ENCODE peak calls at places on chromosomes 11 and 22, in nine cellular contexts. M is NCI-H774; B is EL; G is AG08396; E is activated T-helper 1 cell treated with anti-CD3 and anti-CD28 coated beads, Interleukin-2, amount 50 U/mL, for 16 hours; L is renal cortical epithelial cell; D is stimulated activated CD4-positive, alpha-beta T cell treated with anti-CD3 and anti-CD28 coated beads, Interleukin-2, amount 100 ng/mL, for 48 hours; O is pons; V is amniotic epithelial cell. P is an unnamed sample.

GRCh38 chr22:20268350-20269012 is 363 bp upstream of the RTN4R start:
- DNase-seq in M (peak; percentile 19), B (peak; percentile 56), G (peak; percentile 82), E (peak; percentile 22), L (no peak), D (peak; percentile 64), O (no peak), V (no peak), P (no peak)

GRCh38 chr11:47407746-47408590 is at the start of gene SLC39A13:
- DNase-seq in M (peak; percentile 90), B (peak; percentile 97), G (peak; percentile 98), E (peak; percentile 81), L (peak; percentile 76), D (peak; percentile 95), O (peak; percentile 91), V (peak; percentile 92), P (peak; percentile 89)

GRCh38 chr22:48103126-48103875 is 1340.9 kb downstream of the TBC1D22A start:
- DNase-seq in M (no peak), B (no peak), G (no peak), E (no peak), L (no peak), D (no peak), O (no peak), V (no peak), P (no peak)

GRCh38 chr22:36369922-36370781 is 17.6 kb downstream of the MYH9 start:
- DNase-seq in M (no peak), B (peak; percentile 57), G (no peak), E (no peak), L (peak; percentile 81), D (no peak), O (no peak), V (peak; percentile 67), P (no peak)

GRCh38 chr11:116732740-116733385 is 39.9 kb downstream of the BUD13 start:
- DNase-seq in M (peak; percentile 44), B (peak; percentile 67), G (peak; percentile 89), E (peak; percentile 17), L (peak; percentile 54), D (peak; percentile 55), O (no peak), V (peak; percentile 57), P (peak; percentile 68)

GRCh38 chr22:37020192-37020479 is 594 bp downstream of the MPST start:
- DNase-seq in M (no peak), B (peak; percentile 48), G (peak; percentile 62), E (no peak), L (peak; percentile 49), D (no peak), O (peak; percentile 50), V (peak; percentile 60), P (no peak)

GRCh38 chr22:39684702-39685281 is 114.2 kb downstream of the CACNA1I start:
- DNase-seq in M (no peak), B (no peak), G (no peak), E (no peak), L (no peak), D (no peak), O (no peak), V (no peak), P (no peak)

GRCh38 chr11:35658028-35658948 is 4.3 kb upstream of the TRIM44 start:
- DNase-seq in M (no peak), B (no peak), G (no peak), E (no peak), L (no peak), D (no peak), O (no peak), V (no peak), P (no peak)

GRCh38 chr11:126282361-126282741 is 542 bp upstream of the TIRAP start:
- DNase-seq in M (peak; percentile 9), B (peak; percentile 36), G (peak; percentile 51), E (no peak), L (no peak), D (peak; percentile 31), O (peak; percentile 44), V (peak; percentile 41), P (peak; percentile 45)

GRCh38 chr11:123853038-123853437 is 32.4 kb downstream of the TMEM225 start:
- DNase-seq in M (no peak), B (no peak), G (no peak), E (no peak), L (no peak), D (no peak), O (no peak), V (no peak), P (no peak)

GRCh38 chr22:26845016-26845728 is 187.8 kb downstream of the MIAT start:
- DNase-seq in M (no peak), B (no peak), G (no peak), E (no peak), L (peak; percentile 24), D (no peak), O (peak; percentile 54), V (no peak), P (no peak)

GRCh38 chr11:119890466-119890865 is 161.5 kb upstream of the NECTIN1 start:
- DNase-seq in M (no peak), B (no peak), G (no peak), E (no peak), L (no peak), D (no peak), O (no peak), V (no peak), P (no peak)

GRCh38 chr22:40312050-40312449 is 34.2 kb upstream of the ADSL start:
- DNase-seq in M (no peak), B (no peak), G (no peak), E (no peak), L (no peak), D (no peak), O (no peak), V (no peak), P (no peak)

GRCh38 chr11:64703048-64703447 is 19.9 kb downstream of the NRXN2 start:
- DNase-seq in M (no peak), B (no peak), G (no peak), E (no peak), L (no peak), D (no peak), O (peak; percentile 65), V (no peak), P (no peak)

GRCh38 chr11:57778318-57779037 is 16.9 kb downstream of the CTNND1 start:
- DNase-seq in M (no peak), B (peak; percentile 99), G (peak; percentile 88), E (no peak), L (peak; percentile 99), D (no peak), O (peak; percentile 97), V (peak; percentile 99), P (no peak)

GRCh38 chr22:24169439-24170058 is 11.7 kb upstream of the SUSD2 start:
- DNase-seq in M (no peak), B (no peak), G (no peak), E (no peak), L (no peak), D (no peak), O (no peak), V (no peak), P (no peak)

GRCh38 chr11:2206291-2206690 is 34.7 kb upstream of the TH start:
- DNase-seq in M (no peak), B (no peak), G (no peak), E (no peak), L (no peak), D (no peak), O (no peak), V (no peak), P (no peak)

GRCh38 chr11:105860105-105860504 is 161.9 kb downstream of the MSANTD4 start:
- DNase-seq in M (no peak), B (no peak), G (no peak), E (no peak), L (no peak), D (no peak), O (no peak), V (no peak), P (no peak)

GRCh38 chr11:61369372-61370348 is 7.5 kb downstream of the TMEM138 start:
- DNase-seq in M (no peak), B (peak; percentile 48), G (peak; percentile 76), E (no peak), L (peak; percentile 34), D (no peak), O (peak; percentile 31), V (peak; percentile 99), P (no peak)

GRCh38 chr22:48391171-48391711 is 1436.4 kb downstream of the BRD1 start:
- DNase-seq in M (no peak), B (no peak), G (no peak), E (no peak), L (no peak), D (no peak), O (no peak), V (no peak), P (no peak)

GRCh38 chr11:123493393-123494063 is 63.5 kb downstream of the GRAMD1B start:
- DNase-seq in M (no peak), B (no peak), G (no peak), E (no peak), L (peak; percentile 11), D (no peak), O (no peak), V (no peak), P (no peak)

GRCh38 chr11:133174013-133174412 is 358.3 kb downstream of the OPCML start:
- DNase-seq in M (no peak), B (no peak), G (no peak), E (no peak), L (no peak), D (no peak), O (no peak), V (no peak), P (no peak)

GRCh38 chr22:46695346-46696224 is 42.5 kb downstream of the CERK start:
- DNase-seq in M (no peak), B (no peak), G (no peak), E (no peak), L (no peak), D (no peak), O (no peak), V (no peak), P (no peak)

GRCh38 chr22:38570841-38571364 is 920 bp upstream of the DMC1 start:
- DNase-seq in M (no peak), B (peak; percentile 44), G (peak; percentile 49), E (no peak), L (no peak), D (peak; percentile 28), O (peak; percentile 66), V (peak; percentile 20), P (peak; percentile 9)

GRCh38 chr22:30223303-30223702 is 23.3 kb downstream of the LIF start:
- DNase-seq in M (no peak), B (no peak), G (no peak), E (no peak), L (no peak), D (no peak), O (no peak), V (no peak), P (peak; percentile 93)

GRCh38 chr11:64086263-64086938 is 50.7 kb downstream of the FLRT1 start:
- DNase-seq in M (peak; percentile 21), B (no peak), G (peak; percentile 39), E (no peak), L (peak; percentile 33), D (no peak), O (peak; percentile 80), V (no peak), P (no peak)

GRCh38 chr11:119169272-119169719 is 771 bp downstream of the NLRX1 start:
- DNase-seq in M (peak; percentile 26), B (peak; percentile 45), G (peak; percentile 58), E (no peak), L (peak; percentile 61), D (peak; percentile 41), O (no peak), V (peak; percentile 43), P (no peak)

GRCh38 chr11:3206922-3207204 is 11.8 kb downstream of the MRGPRG start:
- DNase-seq in M (no peak), B (no peak), G (no peak), E (no peak), L (no peak), D (no peak), O (no peak), V (no peak), P (no peak)

GRCh38 chr11:40328890-40329617 is 1130.4 kb downstream of the LRRC4C start:
- DNase-seq in M (peak; percentile 53), B (peak; percentile 100), G (peak; percentile 87), E (no peak), L (peak; percentile 100), D (no peak), O (peak; percentile 7), V (peak; percentile 100), P (no peak)

GRCh38 chr11:30730011-30730410 is 143.9 kb upstream of the MPPED2 start:
- DNase-seq in M (no peak), B (no peak), G (no peak), E (no peak), L (no peak), D (no peak), O (peak; percentile 68), V (no peak), P (no peak)

GRCh38 chr11:73410627-73411026 is 34.4 kb downstream of the RELT start:
- DNase-seq in M (no peak), B (peak; percentile 65), G (no peak), E (no peak), L (no peak), D (no peak), O (no peak), V (no peak), P (no peak)